ENCODE peak calls at places on chromosomes 4 and X, in nine cellular contexts. X is heart left ventricle, M is stomach, H is kidney, S is hepatocyte, B is testis, I is psoas muscle, N is IMR-90, D is suprapubic skin. O is an unnamed sample.

GRCh38 chr4:119209077-119209476 is 3.4 kb upstream of the USP53 start:
- DNase-seq in M (no peak), H (no peak), N (peak; percentile 96), B (no peak), X (no peak), S (peak; percentile 55), I (no peak), D (no peak), O (no peak)

GRCh38 chr4:150212927-150213326 is 134.7 kb downstream of the DCLK2 start:
- DNase-seq in H (no peak), D (no peak), S (no peak), M (no peak), B (no peak), I (no peak), X (no peak), N (no peak), O (no peak)

GRCh38 chr4:161448550-161449180 is 715.1 kb downstream of the FSTL5 start:
- DNase-seq in B (no peak), S (no peak), I (no peak), D (no peak), M (no peak), H (no peak), N (no peak), X (no peak), O (no peak)

GRCh38 chrX:1480082-1480785 is 27.5 kb upstream of the ASMTL start:
- DNase-seq in H (no peak), N (no peak), B (no peak), X (no peak), S (no peak), D (peak; percentile 17), M (no peak), I (no peak), O (peak; percentile 16)

GRCh38 chr4:155660436-155660835 is 6.2 kb upstream of the GUCY1A1 start:
- DNase-seq in X (no peak), N (no peak), B (no peak), H (no peak), S (no peak), M (no peak), D (no peak), I (no peak), O (no peak)

GRCh38 chr4:108861339-108861738 is 98.5 kb upstream of the ETNPPL start:
- DNase-seq in I (no peak), H (no peak), D (no peak), S (peak; percentile 36), X (no peak), B (peak; percentile 16), N (peak; percentile 24), M (no peak), O (no peak)

GRCh38 chr4:6278801-6279197 is 9.1 kb downstream of the WFS1 start:
- DNase-seq in B (peak; percentile 87), D (no peak), X (peak; percentile 77), I (no peak), N (peak; percentile 65), M (no peak), H (peak; percentile 84), S (peak; percentile 72), O (no peak)

GRCh38 chr4:122458625-122459024 is 2.1 kb upstream of the IL2 start:
- DNase-seq in N (peak; percentile 17), M (no peak), S (peak; percentile 5), D (no peak), H (no peak), X (no peak), B (no peak), I (no peak), O (no peak)

GRCh38 chr4:87853108-87853507 is 20.3 kb downstream of the MEPE start:
- DNase-seq in S (peak; percentile 62), H (no peak), M (no peak), D (no peak), I (no peak), X (no peak), B (no peak), N (peak; percentile 51), O (no peak)

GRCh38 chr4:110781944-110782343 is 159.1 kb upstream of the PITX2 start:
- DNase-seq in S (no peak), I (no peak), H (no peak), M (no peak), B (no peak), X (no peak), N (no peak), D (no peak), O (no peak)

GRCh38 chrX:54639346-54640102 is 109.5 kb downstream of the GNL3L start:
- DNase-seq in N (peak; percentile 96), B (peak; percentile 96), S (peak; percentile 95), H (peak; percentile 98), D (peak; percentile 96), I (peak; percentile 98), X (peak; percentile 97), M (peak; percentile 91), O (peak; percentile 96)

GRCh38 chr4:99221980-99222379 is 2.9 kb upstream of the ADH6 start:
- DNase-seq in I (no peak), N (peak; percentile 5), B (no peak), M (no peak), S (peak; percentile 18), H (no peak), D (no peak), X (no peak), O (no peak)

GRCh38 chr4:44553143-44553542 is 98.3 kb downstream of the YIPF7 start:
- DNase-seq in I (no peak), S (no peak), H (no peak), N (no peak), M (no peak), X (no peak), D (no peak), B (no peak), O (no peak)

GRCh38 chrX:82342531-82342930 is 1140.6 kb downstream of the SH3BGRL start:
- DNase-seq in S (no peak), H (no peak), X (no peak), M (no peak), D (no peak), N (no peak), I (no peak), B (no peak), O (no peak)

GRCh38 chr4:8896071-8896470 is 24.4 kb upstream of the HMX1 start:
- DNase-seq in M (no peak), H (no peak), D (no peak), I (no peak), X (no peak), S (no peak), B (no peak), N (no peak), O (no peak)

GRCh38 chr4:710116-710515 is 4.5 kb downstream of the PCGF3 start:
- DNase-seq in I (no peak), M (no peak), N (no peak), H (no peak), S (no peak), B (no peak), X (peak; percentile 12), D (no peak), O (no peak)
- H3K4me3 ChIP-seq in I (no peak overlapping the region), M (no peak overlapping the region), N (no peak overlapping the region), H (no peak overlapping the region), S (no peak overlapping the region), B (no peak overlapping the region), X (no peak overlapping the region), D (no peak overlapping the region), O (no peak overlapping the region)

DNA sequence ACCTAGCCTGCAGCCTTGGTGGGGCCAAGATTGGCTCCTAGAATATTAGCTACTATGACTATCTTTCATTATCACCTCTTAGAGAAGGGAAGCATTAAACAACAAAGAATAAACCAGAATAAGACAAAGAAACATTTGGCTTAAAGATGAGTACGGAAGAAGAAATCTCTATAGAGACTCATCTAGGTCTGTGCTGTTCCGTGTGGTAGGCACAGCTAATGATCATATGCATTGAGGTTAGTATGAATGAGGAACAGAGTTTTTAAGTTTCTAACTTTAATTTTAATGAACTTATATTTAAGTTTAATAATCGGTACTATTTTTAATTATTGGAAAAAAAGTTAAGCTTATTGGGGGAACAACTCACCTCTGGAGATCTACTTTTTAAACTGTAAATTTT is 24.6 kb downstream of the ARHGAP24 start:
- DNase-seq in X (no peak), N (no peak), M (no peak), H (no peak), I (no peak), S (no peak), B (no peak), D (no peak), O (no peak)
- H3K4me1 ChIP-seq in X (peaks cover 40% of the 10 kb centered on the region), N (peaks cover 2% of the 10 kb centered on the region), M (peaks cover 13% of the 10 kb centered on the region), H (no peaks in the 10 kb centered on the region), I (peaks cover 5% of the 10 kb centered on the region), S (no peaks in the 10 kb centered on the region), B (peaks cover 13% of the 10 kb centered on the region), D (peaks cover 39% of the 10 kb centered on the region), O (peaks cover 17% of the 10 kb centered on the region)

GRCh38 chrX:131747173-131747572 is 203.3 kb downstream of the OR13H1 start:
- DNase-seq in D (peak; percentile 70), X (peak; percentile 81), B (no peak), H (no peak), I (peak; percentile 71), M (peak; percentile 76), S (no peak), N (peak; percentile 90), O (no peak)

GRCh38 chrX:131745942-131746489 is 202.1 kb downstream of the OR13H1 start:
- DNase-seq in M (no peak), B (no peak), H (no peak), X (no peak), S (no peak), I (no peak), N (no peak), D (no peak), O (no peak)

GRCh38 chrX:131741103-131741581 is 197.3 kb downstream of the OR13H1 start:
- DNase-seq in I (peak; percentile 88), X (peak; percentile 89), S (no peak), B (no peak), D (peak; percentile 85), N (peak; percentile 81), H (peak; percentile 89), M (peak; percentile 89), O (no peak)

GRCh38 chrX:131746491-131746968 is 202.7 kb downstream of the OR13H1 start:
- DNase-seq in H (peak; percentile 89), X (peak; percentile 87), B (peak; percentile 17), N (peak; percentile 86), S (no peak), D (peak; percentile 86), M (peak; percentile 86), I (peak; percentile 90), O (no peak)
- H3K4me3 ChIP-seq in H (no peak overlapping the region), X (peak overlapping the region; percentile 62), B (no peak overlapping the region), N (peak overlapping the region; percentile 60), S (no peak overlapping the region), D (no peak overlapping the region), M (no peak overlapping the region), I (peak overlapping the region; percentile 72), O (no peak overlapping the region)

DNA sequence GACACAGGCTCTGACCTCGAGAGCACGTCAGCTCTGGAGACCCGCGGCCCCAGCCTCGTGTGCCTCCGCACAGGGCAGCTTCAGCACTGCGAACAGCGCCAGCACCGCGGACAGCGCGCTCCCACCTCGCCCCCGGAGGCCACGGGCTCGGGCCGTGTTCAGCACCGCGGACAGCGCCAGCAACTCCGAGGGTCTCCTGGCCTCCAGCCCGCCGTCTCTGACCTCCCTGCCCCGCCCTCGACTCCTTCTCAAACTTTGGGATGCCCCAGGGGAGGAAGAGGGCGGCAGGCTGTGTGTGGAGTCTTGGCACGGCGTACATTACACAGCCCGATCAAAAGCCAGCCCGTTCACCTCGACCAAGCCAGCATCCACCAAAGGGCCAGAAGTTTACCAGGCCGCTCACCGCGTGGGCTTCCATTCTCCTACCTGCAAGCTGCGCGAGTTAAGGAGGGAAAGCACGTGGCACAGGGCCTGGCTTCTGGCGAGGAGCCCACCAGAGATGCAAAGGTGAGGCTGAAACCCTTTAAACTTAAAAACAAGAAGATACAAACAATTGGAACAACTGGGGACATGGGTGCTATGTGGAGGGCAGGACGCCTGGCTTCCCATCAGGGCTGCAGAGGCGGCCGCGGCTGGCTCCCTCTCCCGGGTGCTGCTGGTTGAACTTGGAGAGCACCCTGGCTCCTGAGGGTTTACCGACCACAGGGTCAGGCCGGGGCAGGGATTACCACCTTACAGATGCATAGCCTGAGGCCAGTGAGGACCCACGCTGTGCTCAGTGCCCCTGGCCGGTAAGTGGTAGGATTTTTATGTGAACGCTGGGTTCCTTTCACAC is 4.5 kb upstream of the NKX1-1 start:
- DNase-seq in X (peak; percentile 51), B (peak; percentile 83), N (peak; percentile 16), H (peak; percentile 71), M (peak; percentile 33), D (no peak), S (peak; percentile 87), I (peak; percentile 55), O (peak; percentile 71)
- H3K4me1 ChIP-seq in X (no peaks in the 10 kb centered on the region), B (no peaks in the 10 kb centered on the region), N (no peaks in the 10 kb centered on the region), H (no peaks in the 10 kb centered on the region), M (no peaks in the 10 kb centered on the region), D (peaks cover 29% of the 10 kb centered on the region), S (no peaks in the 10 kb centered on the region), I (no peaks in the 10 kb centered on the region), O (no peaks in the 10 kb centered on the region)